ENCODE peak calls at places on chromosome 10, in seven cellular contexts. E, W, P, X, Y, A and B are unnamed samples.

GRCh38 chr10:132690821-132691610 is 94.9 kb downstream of the NKX6-2 start:
- DNase-seq in Y (peak; percentile 13), A (no peak), W (no peak), X (peak; percentile 9), E (no peak), P (no peak), B (no peak)

GRCh38 chr10:16915308-16915707 is 98.1 kb upstream of the RSU1 start:
- DNase-seq in Y (no peak), P (no peak), A (no peak), W (no peak), E (no peak), X (no peak), B (no peak)

GRCh38 chr10:14585287-14586193 is 189.2 kb downstream of the FAM107B start:
- DNase-seq in A (no peak), X (no peak), Y (no peak), E (no peak), W (no peak), P (no peak), B (no peak)

GRCh38 chr10:116947838-116948529 is 57.0 kb downstream of the SHTN1 start:
- DNase-seq in A (no peak), X (no peak), P (no peak), W (peak; percentile 21), Y (no peak), E (no peak), B (no peak)

GRCh38 chr10:13716161-13717071 is 129.7 kb downstream of the PRPF18 start:
- DNase-seq in E (peak; percentile 56), X (no peak), A (no peak), Y (no peak), P (no peak), W (no peak), B (no peak)

GRCh38 chr10:5538446-5538845 is 13.7 kb downstream of the CALML3 start:
- DNase-seq in X (peak; percentile 12), W (no peak), P (no peak), Y (no peak), A (no peak), E (no peak), B (no peak)

GRCh38 chr10:110273474-110273873 is 31.2 kb downstream of the SMNDC1 start:
- DNase-seq in P (peak; percentile 4), X (peak; percentile 88), E (peak; percentile 42), W (no peak), Y (peak; percentile 65), A (no peak), B (no peak)

GRCh38 chr10:86340176-86340990 is 26.2 kb downstream of the GRID1 start:
- DNase-seq in E (no peak), P (no peak), Y (no peak), A (no peak), W (no peak), X (no peak), B (no peak)

GRCh38 chr10:1364151-1364910 is 308.1 kb downstream of the WDR37 start:
- DNase-seq in P (no peak), A (no peak), Y (no peak), X (no peak), E (no peak), W (no peak), B (no peak)

GRCh38 chr10:17847586-17848296 is 38.6 kb downstream of the MRC1 start:
- DNase-seq in A (peak; percentile 11), Y (no peak), X (no peak), P (no peak), W (peak; percentile 8), E (no peak), B (no peak)

GRCh38 chr10:28179490-28180099 is 123.3 kb downstream of the MPP7 start:
- DNase-seq in E (no peak), P (no peak), X (no peak), Y (no peak), A (peak; percentile 55), W (peak; percentile 50), B (peak; percentile 35)

GRCh38 chr10:106560925-106561640 is 603.4 kb downstream of the SORCS1 start:
- DNase-seq in W (no peak), P (no peak), E (no peak), Y (no peak), X (no peak), A (no peak), B (no peak)

GRCh38 chr10:112774808-112775207 is 175.2 kb upstream of the TCF7L2 start:
- DNase-seq in W (no peak), A (no peak), X (no peak), P (no peak), E (no peak), Y (no peak), B (no peak)

GRCh38 chr10:132370426-132371340 is 26.3 kb upstream of the PWWP2B start:
- DNase-seq in Y (no peak), W (no peak), P (no peak), E (no peak), X (no peak), A (no peak), B (no peak)

GRCh38 chr10:86711957-86712708 is 43.8 kb downstream of the LDB3 start:
- DNase-seq in A (peak; percentile 54), E (no peak), W (peak; percentile 38), X (peak; percentile 52), Y (peak; percentile 86), P (no peak), B (no peak)

GRCh38 chr10:119103687-119104652 is at the start of gene DENND10:
- DNase-seq in Y (peak; percentile 90), E (peak; percentile 86), W (peak; percentile 80), P (peak; percentile 75), X (peak; percentile 76), A (peak; percentile 74), B (no peak)

GRCh38 chr10:119105155-119105554 is 1.2 kb downstream of the DENND10 start:
- DNase-seq in W (no peak), A (no peak), Y (no peak), P (no peak), X (no peak), E (no peak), B (no peak)

GRCh38 chr10:119104653-119105024 is 726 bp downstream of the DENND10 start:
- DNase-seq in W (peak; percentile 24), Y (peak; percentile 56), X (peak; percentile 23), E (peak; percentile 33), A (peak; percentile 31), P (no peak), B (no peak)

GRCh38 chr10:119098576-119098975 is 5.3 kb upstream of the DENND10 start:
- DNase-seq in A (no peak), E (no peak), W (no peak), P (no peak), Y (no peak), X (no peak), B (no peak)

GRCh38 chr10:119103241-119103640 is 672 bp upstream of the DENND10 start:
- DNase-seq in W (peak; percentile 11), Y (no peak), P (no peak), A (no peak), E (no peak), X (no peak), B (no peak)
- H3K27ac ChIP-seq in W (no peak overlapping the region), Y (peak overlapping the region; percentile 30), P (no peak overlapping the region), A (no peak overlapping the region), E (peak overlapping the region; percentile 41), X (peak overlapping the region; percentile 79), B (no peak overlapping the region)

GRCh38 chr10:74969093-74969492 is 142.4 kb upstream of the SAMD8 start:
- DNase-seq in Y (no peak), A (no peak), E (no peak), X (no peak), W (no peak), P (no peak), B (no peak)
- H3K27ac ChIP-seq in Y (no peak overlapping the region), A (no peak overlapping the region), E (no peak overlapping the region), X (no peak overlapping the region), W (no peak overlapping the region), P (peak overlapping the region; percentile 48), B (no peak overlapping the region)

GRCh38 chr10:100359529-100360150 is 12.6 kb downstream of the SCD start:
- DNase-seq in Y (no peak), E (no peak), P (no peak), W (no peak), A (no peak), X (no peak), B (no peak)
- H3K27ac ChIP-seq in Y (no peak overlapping the region), E (no peak overlapping the region), P (no peak overlapping the region), W (no peak overlapping the region), A (no peak overlapping the region), X (no peak overlapping the region), B (no peak overlapping the region)

DNA sequence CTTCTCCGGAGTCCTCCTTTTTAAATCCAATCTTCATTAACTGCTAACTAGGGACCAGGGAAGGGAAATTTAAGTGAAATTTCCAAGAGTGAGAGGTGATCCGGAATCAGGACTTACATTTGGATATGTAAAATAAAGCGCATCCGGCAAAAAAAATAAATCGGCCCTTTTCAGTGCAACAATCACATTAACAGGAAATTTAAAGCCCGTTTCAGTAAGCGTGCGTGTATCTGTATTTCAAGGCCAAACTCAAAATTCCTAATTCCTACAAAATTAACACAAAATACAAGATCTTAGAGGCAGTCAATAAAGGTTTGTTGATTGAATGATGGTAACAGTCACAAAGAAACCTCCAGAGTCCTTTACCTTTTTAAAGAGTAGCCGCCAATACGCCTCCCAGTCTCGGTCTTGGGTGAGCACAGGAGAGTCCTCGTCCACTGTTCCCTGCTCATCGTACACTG is 703 bp downstream of the DNAJC9 start:
- DNase-seq in A (no peak), P (no peak), W (no peak), E (no peak), Y (no peak), X (no peak), B (no peak)
- H3K27ac ChIP-seq in A (peak overlapping the region; percentile 94), P (peak overlapping the region; percentile 85), W (peak overlapping the region; percentile 98), E (peak overlapping the region; percentile 78), Y (peak overlapping the region; percentile 85), X (peak overlapping the region; percentile 65), B (no peak overlapping the region)

GRCh38 chr10:7488418-7488829 is 77.6 kb upstream of the SFMBT2 start:
- DNase-seq in E (no peak), A (peak; percentile 50), X (no peak), Y (no peak), W (no peak), P (no peak), B (no peak)
- H3K27ac ChIP-seq in E (no peak overlapping the region), A (no peak overlapping the region), X (no peak overlapping the region), Y (peak overlapping the region; percentile 43), W (no peak overlapping the region), P (no peak overlapping the region), B (no peak overlapping the region)

DNA sequence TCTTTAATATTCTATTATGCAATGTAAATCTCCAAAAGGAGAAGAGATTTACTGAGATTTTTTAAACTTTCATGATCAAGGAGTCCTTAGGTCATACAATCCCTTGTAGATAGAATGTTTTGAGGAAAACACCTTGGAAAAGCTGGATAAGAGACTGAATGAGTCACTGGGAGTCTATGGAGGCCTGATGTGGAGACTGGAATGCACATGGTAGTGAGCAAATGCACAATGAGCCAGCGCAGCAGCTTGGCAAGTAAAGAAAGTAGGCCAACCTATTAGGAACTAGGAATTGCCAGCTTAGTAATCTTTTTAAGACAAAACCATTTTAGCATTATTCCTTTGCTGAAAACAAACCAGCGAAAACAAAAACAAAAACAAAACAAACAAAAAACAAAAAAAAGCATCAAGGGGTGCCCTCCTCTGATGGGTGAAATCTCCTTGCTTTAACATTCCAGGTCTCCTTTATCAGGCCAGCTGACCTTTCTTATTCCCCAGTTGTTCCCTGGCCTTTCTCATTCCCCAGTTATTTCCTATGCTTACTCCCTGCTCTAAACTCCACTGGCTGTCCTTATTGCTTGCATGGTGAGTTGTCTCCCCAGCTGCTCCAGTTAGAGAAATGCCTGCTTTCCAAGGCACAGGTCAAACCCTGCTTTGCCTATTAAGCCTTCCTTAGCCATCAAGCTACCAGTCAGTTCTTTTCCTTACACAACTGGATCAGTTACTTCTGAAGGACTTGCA is 135.8 kb downstream of the PLCE1 start:
- DNase-seq in X (no peak), Y (no peak), W (no peak), A (no peak), E (no peak), P (no peak), B (no peak)
- H3K27ac ChIP-seq in X (peak overlapping the region; percentile 3), Y (no peak overlapping the region), W (no peak overlapping the region), A (no peak overlapping the region), E (peak overlapping the region; percentile 6), P (no peak overlapping the region), B (no peak overlapping the region)

GRCh38 chr10:122304054-122304579 is 33.0 kb downstream of the BTBD16 start:
- DNase-seq in W (no peak), P (no peak), A (no peak), Y (no peak), X (no peak), E (no peak), B (no peak)
- H3K27ac ChIP-seq in W (no peak overlapping the region), P (no peak overlapping the region), A (no peak overlapping the region), Y (no peak overlapping the region), X (no peak overlapping the region), E (no peak overlapping the region), B (no peak overlapping the region)